ENCODE peak calls at places on chromosomes 4 and X, in eight cellular contexts. Y, C, S, V, F, E, G and D are unnamed samples.

GRCh38 chrX:7119927-7120577 is 27.5 kb upstream of the STS start:
- DNase-seq in Y (no peak), C (no peak), S (no peak), V (no peak), F (no peak), E (no peak), G (no peak), D (no peak)

GRCh38 chr4:22356996-22357596 is 158.8 kb downstream of the ADGRA3 start:
- DNase-seq in Y (peak), C (no peak), S (peak), V (no peak), F (no peak), E (no peak), G (no peak), D (no peak)

GRCh38 chrX:78747471-78747870 is at the start of gene LPAR4:
- DNase-seq in Y (no peak), C (no peak), S (peak), V (no peak), F (no peak), E (no peak), G (peak), D (no peak)

GRCh38 chrX:80354966-80355465 is 65.2 kb upstream of the TENT5D start:
- DNase-seq in Y (peak), C (no peak), S (no peak), V (no peak), F (no peak), E (no peak), G (no peak), D (no peak)

GRCh38 chrX:68532828-68533227 is 34.0 kb downstream of the YIPF6 start:
- DNase-seq in Y (no peak), C (no peak), S (no peak), V (no peak), F (no peak), E (no peak), G (no peak), D (no peak)

GRCh38 chrX:11437642-11438379 is 144.6 kb downstream of the AMELX start:
- DNase-seq in Y (no peak), C (no peak), S (peak), V (no peak), F (no peak), E (no peak), G (no peak), D (no peak)

GRCh38 chr4:142567620-142568451 is 278.3 kb downstream of the INPP4B start:
- DNase-seq in Y (no peak), C (no peak), S (no peak), V (no peak), F (no peak), E (no peak), G (no peak), D (peak)

GRCh38 chr4:100372432-100372831 is 145.4 kb downstream of the EMCN start:
- DNase-seq in Y (peak), C (no peak), S (no peak), V (no peak), F (no peak), E (no peak), G (no peak), D (no peak)

GRCh38 chr4:6250984-6251295 is 18.7 kb upstream of the WFS1 start:
- DNase-seq in Y (no peak), C (no peak), S (no peak), V (no peak), F (no peak), E (no peak), G (no peak), D (no peak)

GRCh38 chr4:252065-252601 is 53.1 kb downstream of the ZNF732 start:
- DNase-seq in Y (no peak), C (no peak), S (no peak), V (no peak), F (no peak), E (no peak), G (no peak), D (no peak)

GRCh38 chr4:6953751-6954380 is 44.2 kb downstream of the TBC1D14 start:
- DNase-seq in Y (no peak), C (no peak), S (no peak), V (no peak), F (no peak), E (peak), G (peak), D (peak)

GRCh38 chr4:6271701-6272465 is 2.2 kb downstream of the WFS1 start:
- DNase-seq in Y (no peak), C (peak), S (no peak), V (no peak), F (no peak), E (no peak), G (no peak), D (no peak)

GRCh38 chr4:110130578-110131358 is 67.6 kb downstream of the ELOVL6 start:
- DNase-seq in Y (no peak), C (no peak), S (no peak), V (no peak), F (no peak), E (no peak), G (no peak), D (no peak)

GRCh38 chrX:47745386-47745785 is 86.4 kb upstream of the UXT start:
- DNase-seq in Y (no peak), C (no peak), S (no peak), V (no peak), F (no peak), E (no peak), G (no peak), D (no peak)

GRCh38 chr4:76740866-76741662 is 156.9 kb downstream of the SOWAHB start:
- DNase-seq in Y (no peak), C (no peak), S (no peak), V (no peak), F (no peak), E (no peak), G (no peak), D (no peak)

GRCh38 chr4:99209671-99210070 is 9.4 kb downstream of the ADH6 start:
- DNase-seq in Y (no peak), C (no peak), S (no peak), V (no peak), F (no peak), E (no peak), G (no peak), D (no peak)

GRCh38 chr4:42654606-42655005 is 2.3 kb downstream of the ATP8A1 start:
- DNase-seq in Y (no peak), C (no peak), S (peak), V (no peak), F (peak), E (no peak), G (no peak), D (no peak)

GRCh38 chr4:172628263-172628662 is 540.3 kb upstream of the GALNT7 start:
- DNase-seq in Y (no peak), C (no peak), S (no peak), V (no peak), F (no peak), E (no peak), G (no peak), D (no peak)

GRCh38 chrX:16528620-16529019 is 121.3 kb upstream of the S100G start:
- DNase-seq in Y (peak), C (no peak), S (no peak), V (no peak), F (peak), E (no peak), G (no peak), D (no peak)